ENCODE peak calls at places on chromosomes 16 and 17, in seven cellular contexts. V is HCT116, D is HepG2, W is GM12878, G is H1, C is SK-N-SH, P is K562. E is an unnamed sample.

GRCh38 chr17:36464765-36465088 is 21.8 kb upstream of the ZNHIT3 start:
- DNase-seq in D (no peak), W (no peak), G (peak; percentile 61), V (no peak), P (no peak), C (no peak), E (no peak)

GRCh38 chr16:75433732-75434413 is 570 bp upstream of the CFDP1 start:
- DNase-seq in G (peak; percentile 71), P (peak; percentile 75), W (no peak), C (peak; percentile 68), V (no peak), D (peak; percentile 93), E (peak; percentile 97)

GRCh38 chr17:80424878-80425765 is 10.2 kb downstream of the ENDOV start:
- DNase-seq in P (no peak), C (peak; percentile 54), D (no peak), V (no peak), G (peak; percentile 42), W (no peak), E (no peak)

GRCh38 chr16:49651980-49652379 is 203.9 kb downstream of the ZNF423 start:
- DNase-seq in G (no peak), P (no peak), W (no peak), D (no peak), C (peak; percentile 59), V (no peak), E (no peak)

GRCh38 chr16:72923757-72924156 is 124.2 kb downstream of the ZFHX3 start:
- DNase-seq in V (no peak), G (no peak), D (no peak), P (no peak), W (no peak), C (no peak), E (no peak)

GRCh38 chr16:85524630-85525463 is 88.3 kb upstream of the GSE1 start:
- DNase-seq in P (no peak), V (no peak), D (peak; percentile 85), G (no peak), C (peak; percentile 71), W (no peak), E (peak; percentile 91)

GRCh38 chr17:42221886-42222745 is 27.8 kb upstream of the GHDC start:
- DNase-seq in D (peak; percentile 56), W (no peak), C (peak; percentile 77), P (peak; percentile 48), G (peak; percentile 59), V (peak; percentile 7), E (peak; percentile 63)

GRCh38 chr16:50372611-50373344 is 4.0 kb upstream of the BRD7 start:
- DNase-seq in W (no peak), V (no peak), P (no peak), G (no peak), C (peak; percentile 58), D (peak; percentile 71), E (no peak)

GRCh38 chr16:83949724-83950001 is 3.4 kb upstream of the OSGIN1 start:
- DNase-seq in G (no peak), P (no peak), V (no peak), C (no peak), W (no peak), D (no peak), E (no peak)

GRCh38 chr16:71412270-71413160 is 29.3 kb downstream of the TLE7 start:
- DNase-seq in P (peak; percentile 74), D (peak; percentile 78), V (peak; percentile 64), G (peak; percentile 94), C (peak; percentile 78), W (no peak), E (peak; percentile 90)

GRCh38 chr16:80324371-80324770 is 216.4 kb upstream of the DYNLRB2 start:
- DNase-seq in G (no peak), W (no peak), C (no peak), V (no peak), P (no peak), D (no peak), E (no peak)

GRCh38 chr17:6711081-6711674 is 2.0 kb downstream of the SLC13A5 start:
- DNase-seq in P (no peak), C (no peak), W (no peak), V (no peak), D (peak; percentile 61), G (no peak), E (peak; percentile 21)

GRCh38 chr17:6461792-6462524 is 17.7 kb downstream of the PIMREG start:
- DNase-seq in G (no peak), V (no peak), C (no peak), W (no peak), D (no peak), P (no peak), E (no peak)

GRCh38 chr16:10981697-10982216 is 37.4 kb downstream of the CLEC16A start:
- DNase-seq in G (peak; percentile 69), V (peak; percentile 42), C (peak; percentile 53), P (no peak), W (no peak), D (peak; percentile 45), E (peak; percentile 60)

GRCh38 chr17:43829738-43830137 is 3.2 kb downstream of the MPP3 start:
- DNase-seq in V (no peak), C (no peak), D (no peak), W (no peak), G (no peak), P (no peak), E (no peak)

GRCh38 chr16:80526418-80527061 is 14.3 kb upstream of the DYNLRB2 start:
- DNase-seq in V (peak; percentile 38), P (peak; percentile 70), C (peak; percentile 49), W (no peak), D (peak; percentile 60), G (no peak), E (peak; percentile 83)

GRCh38 chr16:17328971-17329370 is 141.8 kb downstream of the XYLT1 start:
- DNase-seq in V (no peak), C (peak; percentile 63), D (no peak), W (no peak), P (no peak), G (no peak), E (no peak)

GRCh38 chr17:8696456-8696855 is 48.2 kb downstream of the CCDC42 start:
- DNase-seq in C (no peak), P (no peak), D (no peak), W (no peak), V (no peak), G (no peak), E (no peak)

GRCh38 chr16:3029499-3030127 is 5.8 kb downstream of the THOC6 start:
- DNase-seq in C (peak; percentile 67), V (no peak), G (peak; percentile 41), P (peak; percentile 59), D (no peak), W (no peak), E (no peak)

GRCh38 chr17:38428643-38429371 is 543 bp downstream of the ARHGAP23 start:
- DNase-seq in D (no peak), C (peak; percentile 66), P (no peak), V (no peak), G (peak; percentile 70), W (no peak), E (no peak)

GRCh38 chr17:59899099-59899498 is 6.2 kb downstream of the RPS6KB1 start:
- DNase-seq in V (no peak), P (no peak), D (no peak), C (no peak), G (no peak), W (no peak), E (no peak)

GRCh38 chr17:17723354-17724261 is 42.4 kb downstream of the RAI1 start:
- DNase-seq in C (peak; percentile 87), V (no peak), P (no peak), D (no peak), W (no peak), G (peak; percentile 66), E (peak; percentile 50)

GRCh38 chr16:4293822-4294457 is 21.1 kb upstream of the TFAP4 start:
- DNase-seq in C (peak; percentile 93), G (peak; percentile 82), W (no peak), V (no peak), D (no peak), P (peak; percentile 9), E (peak; percentile 82)

DNA sequence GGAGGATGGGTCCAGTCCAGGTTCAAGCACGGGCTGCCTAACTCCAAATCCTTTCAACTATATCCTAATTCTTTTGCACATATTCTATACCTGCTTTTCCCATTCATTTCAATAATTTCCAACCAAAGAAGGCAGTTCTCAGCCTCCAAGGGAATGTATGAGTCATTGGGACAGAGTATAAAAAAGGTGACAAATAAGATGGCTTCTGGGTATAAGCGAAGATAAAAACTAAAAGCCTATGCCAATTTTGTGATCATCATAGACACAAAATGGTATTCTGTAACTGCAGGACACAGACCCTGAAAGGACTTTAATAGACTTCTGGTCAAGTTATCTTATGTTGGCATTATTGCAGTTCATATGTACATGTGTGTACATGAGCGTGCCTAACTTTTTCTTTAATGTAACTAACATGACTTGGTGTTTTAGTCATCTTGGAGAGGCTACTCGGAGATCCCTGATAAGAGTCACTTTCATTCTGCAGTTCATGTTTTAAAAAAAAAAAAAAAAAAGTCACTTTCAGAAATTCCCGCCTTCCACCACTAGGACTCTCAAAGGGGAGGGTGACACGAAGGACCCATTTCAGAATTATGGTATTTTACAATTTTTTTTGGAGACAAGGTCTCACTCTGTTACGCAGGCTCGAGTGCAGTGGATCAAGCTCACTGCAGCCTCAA is 17.3 kb downstream of the COG1 start:
- DNase-seq in W (no peak), D (no peak), G (no peak), P (peak; percentile 69), C (peak; percentile 80), V (no peak), E (no peak)
- TF ChIP-seq JUND in W (no peak), D (no peak), G (no peak), P (no peak), C (no peak), V (no peak), E (no peak)

GRCh38 chr17:61414936-61415251 is 15.3 kb downstream of the TBX2 start:
- DNase-seq in D (no peak), G (peak; percentile 20), C (peak; percentile 47), W (no peak), V (no peak), P (no peak), E (no peak)
- TF ChIP-seq JUND in D (no peak), G (no peak), C (no peak), W (no peak), V (no peak), P (no peak), E (no peak)

GRCh38 chr16:69435977-69436729 is 11.7 kb downstream of the CYB5B start:
- DNase-seq in C (no peak), G (no peak), W (no peak), D (peak; percentile 69), V (no peak), P (no peak), E (no peak)
- TF ChIP-seq JUND in C (no peak), G (no peak), W (no peak), D (no peak), V (no peak), P (no peak), E (no peak)

DNA sequence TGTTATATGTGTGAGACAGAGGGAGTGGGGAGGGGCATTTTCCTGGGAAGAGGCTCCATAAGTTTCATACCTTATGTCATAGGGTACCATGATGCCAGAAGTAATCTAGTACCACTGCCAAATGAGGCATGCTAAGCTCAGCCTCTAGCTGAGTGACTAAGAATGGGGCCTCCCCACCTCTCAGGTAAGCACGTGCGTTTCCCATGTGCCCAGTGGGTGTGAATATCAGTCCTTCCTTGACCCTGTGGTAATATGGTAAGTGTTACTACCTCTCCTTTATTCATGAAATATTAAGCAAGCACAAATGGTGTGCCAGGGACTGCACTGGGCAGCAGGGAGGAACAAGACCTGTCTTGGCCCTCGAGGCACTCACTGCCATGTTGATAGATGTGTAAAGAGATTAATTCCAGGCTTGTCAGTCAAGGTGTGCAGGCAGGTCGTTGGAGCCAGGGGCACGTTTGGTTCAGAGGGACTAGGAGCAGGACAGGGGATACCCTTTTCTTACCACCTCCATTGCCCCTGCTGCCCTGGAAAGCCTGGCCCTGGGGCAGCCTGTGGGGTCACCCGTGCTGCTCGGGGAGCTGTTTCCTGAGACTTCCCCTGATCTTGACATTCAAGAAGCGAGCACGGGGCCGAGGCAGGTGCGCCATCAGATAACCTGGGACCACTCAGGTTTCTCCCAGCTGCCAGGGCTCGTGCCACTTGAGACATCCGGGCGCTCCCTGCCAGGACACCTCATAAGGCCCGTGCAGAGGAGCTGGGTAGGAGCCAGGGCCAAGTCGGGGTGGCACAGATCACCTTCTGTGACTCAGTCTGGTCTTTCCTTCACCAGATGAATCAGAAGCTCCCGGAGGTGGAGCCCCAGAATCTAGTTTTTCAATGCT is 8.8 kb downstream of the RSAD1 start:
- DNase-seq in W (no peak), P (no peak), C (no peak), V (no peak), G (no peak), D (no peak), E (no peak)
- TF ChIP-seq JUND in W (no peak), P (no peak), C (peak; percentile 7), V (peak; percentile 48), G (no peak), D (no peak), E (no peak)